ENCODE peak calls at places on chromosomes 13 and 19, in four cellular contexts. One of them, this sample, is unnamed. For H3K4me1, the result is how much of the 10 kb centered on the place peaks cover.

GRCh38 chr19:46579286-46579944 is 21.7 kb upstream of the CALM3 start:
- DNase-seq in Peyer's patch: no peak
- DNase-seq in adipocyte: peak
- DNase-seq in effector memory CD4-positive, alpha-beta T cell: no peak
- DNase-seq in this sample: peak

GRCh38 chr19:49533551-49534488 is 6.0 kb downstream of the RCN3 start:
- DNase-seq in Peyer's patch: peak
- DNase-seq in adipocyte: peak
- DNase-seq in effector memory CD4-positive, alpha-beta T cell: peak
- DNase-seq in this sample: peak

GRCh38 chr13:24110011-24110410 is 50.5 kb upstream of the SPATA13 start:
- DNase-seq in Peyer's patch: no peak
- DNase-seq in adipocyte: no peak
- DNase-seq in effector memory CD4-positive, alpha-beta T cell: no peak
- DNase-seq in this sample: no peak

GRCh38 chr19:49017666-49018351 is 918 bp upstream of the LHB start:
- DNase-seq in Peyer's patch: peak
- DNase-seq in adipocyte: peak
- DNase-seq in effector memory CD4-positive, alpha-beta T cell: peak
- DNase-seq in this sample: peak

GRCh38 chr19:15456871-15457700 is 7.3 kb downstream of the RASAL3 start:
- DNase-seq in Peyer's patch: no peak
- DNase-seq in adipocyte: no peak
- DNase-seq in effector memory CD4-positive, alpha-beta T cell: no peak
- DNase-seq in this sample: peak

GRCh38 chr13:48533986-48534600 is 1.2 kb upstream of the RCBTB2 start:
- DNase-seq in Peyer's patch: no peak
- DNase-seq in adipocyte: no peak
- DNase-seq in effector memory CD4-positive, alpha-beta T cell: no peak
- DNase-seq in this sample: no peak

GRCh38 chr13:23440821-23441608 is 7.5 kb upstream of the SACS start:
- DNase-seq in Peyer's patch: no peak
- DNase-seq in adipocyte: no peak
- DNase-seq in effector memory CD4-positive, alpha-beta T cell: no peak
- DNase-seq in this sample: peak

GRCh38 chr19:23075031-23075733 is 41.6 kb upstream of the ZNF730 start:
- DNase-seq in Peyer's patch: no peak
- DNase-seq in adipocyte: peak
- DNase-seq in effector memory CD4-positive, alpha-beta T cell: no peak
- DNase-seq in this sample: peak

GRCh38 chr13:28488376-28489005 is 6.4 kb downstream of the FLT1 start:
- DNase-seq in Peyer's patch: no peak
- DNase-seq in adipocyte: peak
- DNase-seq in effector memory CD4-positive, alpha-beta T cell: no peak
- DNase-seq in this sample: no peak

GRCh38 chr13:110521946-110522345 is 39.6 kb downstream of the RAB20 start:
- DNase-seq in Peyer's patch: no peak
- DNase-seq in adipocyte: no peak
- DNase-seq in effector memory CD4-positive, alpha-beta T cell: no peak
- DNase-seq in this sample: peak
- H3K4me1 ChIP-seq in Peyer's patch: under half
- H3K4me1 ChIP-seq in adipocyte: under half
- H3K4me1 ChIP-seq in effector memory CD4-positive, alpha-beta T cell: under half
- H3K4me1 ChIP-seq in this sample: under half

DNA sequence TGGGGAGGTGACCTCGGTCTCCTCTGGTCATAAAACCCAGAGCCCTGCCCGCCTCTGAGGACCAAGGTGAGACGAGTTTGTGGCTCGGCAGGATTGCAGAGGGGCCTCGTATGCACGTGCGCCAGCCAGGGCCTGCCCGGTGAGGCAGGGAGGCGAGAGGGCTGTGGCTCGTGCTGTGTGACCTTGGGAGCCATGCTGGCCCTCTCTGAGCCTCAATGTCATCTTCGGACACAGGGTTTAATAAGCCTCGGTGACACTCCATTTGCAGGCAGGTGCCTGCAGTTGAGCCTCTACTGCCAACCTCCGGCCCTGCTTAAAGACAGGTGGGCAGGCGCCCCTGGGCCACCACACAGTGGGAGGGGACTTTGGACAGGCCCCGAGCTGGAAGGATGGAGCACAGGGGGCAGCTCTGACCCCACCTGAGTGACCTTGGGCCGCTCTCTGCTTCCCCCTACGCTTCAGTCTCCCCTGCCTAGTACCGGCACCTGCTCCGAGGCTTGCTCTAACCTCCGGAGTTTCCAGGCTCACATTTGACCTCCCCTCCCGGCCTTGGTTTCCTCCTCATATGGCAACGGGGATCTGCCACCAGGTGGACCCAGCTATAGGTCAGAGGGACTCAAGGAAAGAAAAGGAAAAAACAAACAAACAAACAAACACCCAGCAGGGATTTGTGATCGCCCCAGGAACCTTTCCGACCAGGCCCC is 3.2 kb downstream of the ZBTB7A start:
- DNase-seq in Peyer's patch: no peak
- DNase-seq in adipocyte: no peak
- DNase-seq in effector memory CD4-positive, alpha-beta T cell: no peak
- DNase-seq in this sample: no peak
- H3K4me1 ChIP-seq in Peyer's patch: under half
- H3K4me1 ChIP-seq in adipocyte: half or more
- H3K4me1 ChIP-seq in effector memory CD4-positive, alpha-beta T cell: half or more
- H3K4me1 ChIP-seq in this sample: under half

DNA sequence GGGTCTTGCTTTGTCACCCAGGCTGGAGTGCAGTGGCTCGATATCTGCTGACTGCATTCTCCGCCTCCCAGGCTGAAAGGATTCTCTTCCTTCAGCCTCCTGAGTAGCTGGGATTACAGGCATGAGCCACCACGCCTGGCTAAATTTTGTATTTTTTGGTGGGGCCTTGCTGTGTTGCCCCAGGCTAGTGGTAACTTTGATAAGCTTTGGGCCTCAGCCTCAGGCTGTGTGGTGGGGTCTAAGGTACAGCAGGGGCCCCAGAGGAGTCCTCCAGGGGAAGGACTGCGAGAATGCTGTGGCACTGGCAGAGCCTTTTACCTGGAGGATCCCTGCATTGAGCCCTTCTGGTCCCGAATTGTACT is 7.2 kb downstream of the DOT1L start:
- DNase-seq in Peyer's patch: no peak
- DNase-seq in adipocyte: no peak
- DNase-seq in effector memory CD4-positive, alpha-beta T cell: no peak
- DNase-seq in this sample: no peak
- H3K4me1 ChIP-seq in Peyer's patch: under half
- H3K4me1 ChIP-seq in adipocyte: half or more
- H3K4me1 ChIP-seq in effector memory CD4-positive, alpha-beta T cell: under half
- H3K4me1 ChIP-seq in this sample: under half

DNA sequence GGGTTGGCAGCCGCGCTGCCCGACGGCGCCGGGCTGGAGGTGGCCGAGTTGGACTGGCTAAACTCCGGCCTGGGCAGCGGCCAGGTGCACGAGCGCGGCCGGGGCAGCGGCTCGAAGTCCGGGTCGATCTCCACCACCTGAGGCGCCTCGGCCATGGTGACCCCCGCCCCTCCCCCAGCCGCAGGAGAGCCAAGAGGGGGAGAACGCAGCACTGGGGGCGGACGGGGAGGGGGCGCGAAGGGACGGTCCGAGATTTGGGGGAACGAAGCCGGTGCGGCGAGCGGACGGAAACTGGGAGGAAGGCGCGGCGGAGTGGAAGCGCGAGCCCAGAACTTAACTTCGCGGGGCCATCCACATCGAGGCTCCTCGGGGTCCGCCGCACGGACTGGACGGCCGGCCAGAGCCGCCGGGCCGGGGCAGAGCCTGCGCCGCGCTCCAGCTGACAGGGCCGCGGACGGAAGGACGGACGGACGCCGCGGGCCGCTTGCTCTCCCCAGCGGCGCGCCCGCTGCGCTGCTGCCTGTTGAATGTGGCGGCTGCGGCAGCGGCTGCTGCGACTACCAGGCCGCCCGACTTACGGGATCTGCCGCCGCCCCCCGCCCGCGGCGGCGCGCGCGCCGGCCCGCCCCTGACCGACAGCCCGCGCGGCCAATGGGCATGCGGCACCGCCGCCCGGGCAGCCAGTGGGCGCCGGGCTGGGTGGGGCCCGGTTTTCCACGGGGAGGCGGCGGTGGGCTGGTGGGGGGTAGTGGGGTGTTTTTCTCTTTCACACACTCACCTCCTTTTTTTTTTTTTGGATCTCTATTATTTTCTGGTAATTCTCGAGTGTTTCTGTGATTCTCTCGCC is at the start of gene FOXO1:
- DNase-seq in Peyer's patch: peak
- DNase-seq in adipocyte: peak
- DNase-seq in effector memory CD4-positive, alpha-beta T cell: peak
- DNase-seq in this sample: peak
- H3K4me1 ChIP-seq in Peyer's patch: under half
- H3K4me1 ChIP-seq in adipocyte: under half
- H3K4me1 ChIP-seq in effector memory CD4-positive, alpha-beta T cell: under half
- H3K4me1 ChIP-seq in this sample: under half

DNA sequence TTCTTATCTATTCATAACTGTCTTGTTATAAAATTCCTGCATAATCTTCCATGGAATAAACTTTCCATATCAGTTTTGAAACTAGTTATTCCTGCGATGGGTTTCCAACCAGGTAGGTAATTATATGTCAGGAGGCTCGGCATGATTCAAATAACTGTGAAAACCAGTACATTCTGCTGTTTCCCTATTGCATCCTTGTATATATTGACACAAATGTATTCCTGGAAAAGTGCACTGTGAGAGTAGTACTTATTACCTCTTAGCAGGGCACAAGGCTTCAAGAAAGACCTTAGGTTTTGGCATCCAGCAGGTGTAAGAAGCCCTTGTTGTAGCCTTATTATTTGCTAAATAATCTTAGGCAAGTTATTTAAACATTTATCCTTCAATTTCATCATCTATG is 1131.3 kb upstream of the ATXN8OS start:
- DNase-seq in Peyer's patch: no peak
- DNase-seq in adipocyte: no peak
- DNase-seq in effector memory CD4-positive, alpha-beta T cell: no peak
- DNase-seq in this sample: no peak
- H3K4me1 ChIP-seq in Peyer's patch: under half
- H3K4me1 ChIP-seq in adipocyte: under half
- H3K4me1 ChIP-seq in effector memory CD4-positive, alpha-beta T cell: under half
- H3K4me1 ChIP-seq in this sample: under half

GRCh38 chr19:17541184-17541759 is 14.2 kb upstream of the COLGALT1 start:
- DNase-seq in Peyer's patch: no peak
- DNase-seq in adipocyte: no peak
- DNase-seq in effector memory CD4-positive, alpha-beta T cell: no peak
- DNase-seq in this sample: no peak

GRCh38 chr19:17538684-17539287 is 16.7 kb upstream of the COLGALT1 start:
- DNase-seq in Peyer's patch: peak
- DNase-seq in adipocyte: peak
- DNase-seq in effector memory CD4-positive, alpha-beta T cell: no peak
- DNase-seq in this sample: no peak

GRCh38 chr19:17542042-17542441 is 13.4 kb upstream of the COLGALT1 start:
- DNase-seq in Peyer's patch: no peak
- DNase-seq in adipocyte: no peak
- DNase-seq in effector memory CD4-positive, alpha-beta T cell: no peak
- DNase-seq in this sample: no peak

GRCh38 chr19:17539288-17540117 is 15.9 kb upstream of the COLGALT1 start:
- DNase-seq in Peyer's patch: peak
- DNase-seq in adipocyte: peak
- DNase-seq in effector memory CD4-positive, alpha-beta T cell: peak
- DNase-seq in this sample: peak

DNA sequence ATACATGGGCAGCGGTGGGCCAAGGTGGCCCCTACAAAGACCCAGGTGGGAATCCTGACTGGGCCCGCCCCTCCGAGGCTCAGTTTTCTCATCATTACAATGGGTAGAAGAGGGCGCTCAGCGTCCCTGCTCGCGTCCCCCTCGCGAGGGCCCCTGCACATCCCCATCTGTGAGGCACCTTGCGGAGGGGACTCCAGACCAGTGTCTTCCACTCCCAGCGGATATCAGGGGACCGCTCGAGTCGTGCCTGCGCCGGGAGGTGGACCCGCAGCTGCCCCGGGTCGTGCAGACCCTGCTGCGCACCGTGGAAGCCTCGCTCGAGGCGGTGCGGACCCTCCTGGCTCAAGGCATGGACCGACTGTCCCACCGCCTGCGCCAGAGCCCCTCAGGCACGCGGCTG is 15.3 kb upstream of the COLGALT1 start:
- DNase-seq in Peyer's patch: no peak
- DNase-seq in adipocyte: no peak
- DNase-seq in effector memory CD4-positive, alpha-beta T cell: peak
- DNase-seq in this sample: no peak
- H3K4me1 ChIP-seq in Peyer's patch: under half
- H3K4me1 ChIP-seq in adipocyte: under half
- H3K4me1 ChIP-seq in effector memory CD4-positive, alpha-beta T cell: under half
- H3K4me1 ChIP-seq in this sample: under half

GRCh38 chr13:74115138-74115537 is 19.1 kb downstream of the KLF12 start:
- DNase-seq in Peyer's patch: no peak
- DNase-seq in adipocyte: peak
- DNase-seq in effector memory CD4-positive, alpha-beta T cell: no peak
- DNase-seq in this sample: no peak
- H3K4me1 ChIP-seq in Peyer's patch: under half
- H3K4me1 ChIP-seq in adipocyte: under half
- H3K4me1 ChIP-seq in effector memory CD4-positive, alpha-beta T cell: under half
- H3K4me1 ChIP-seq in this sample: under half